ENCODE peak calls at places on chromosomes 13 and 19, in ten cellular contexts. O is body of pancreas; F is CD8-positive, alpha-beta memory T cell; Z is adrenal gland; S is cardiac muscle cell; Y is left lung; K is CD8-positive, alpha-beta T cell; X is neural progenitor cell; Q is lung; D is suprapubic skin. W is an unnamed sample. For H3K36me3, the result is how much of the 10 kb centered on the place peaks cover.

GRCh38 chr13:97256343-97256783 is 34.2 kb downstream of the MBNL2 start:
- DNase-seq in K (no peak), X (no peak), D (no peak), Z (peak), O (peak), F (no peak), Q (no peak), Y (no peak), S (no peak), W (no peak)

GRCh38 chr13:62846302-62846701 is 1430.7 kb upstream of the PCDH20 start:
- DNase-seq in Q (no peak), Y (no peak), X (no peak), Z (no peak), D (no peak), F (no peak), O (no peak), K (no peak), S (no peak), W (no peak)

GRCh38 chr19:1656988-1657536 is 4.6 kb upstream of the TCF3 start:
- DNase-seq in S (no peak), K (no peak), Q (no peak), D (no peak), O (no peak), Z (no peak), Y (no peak), F (no peak), X (no peak), W (no peak)

GRCh38 chr19:40280608-40281221 is 4.4 kb downstream of the AKT2 start:
- DNase-seq in F (peak), S (no peak), Z (no peak), K (no peak), Q (peak), O (peak), X (no peak), Y (no peak), D (no peak), W (no peak)

GRCh38 chr13:43786472-43786765 is 353 bp downstream of the ENOX1 start:
- DNase-seq in F (no peak), Y (no peak), D (no peak), K (no peak), Q (no peak), Z (no peak), S (no peak), O (no peak), X (no peak), W (no peak)

GRCh38 chr13:79403113-79403512 is 2.9 kb downstream of the RBM26 start:
- DNase-seq in X (no peak), Y (no peak), S (no peak), K (no peak), Z (no peak), D (no peak), Q (no peak), O (no peak), F (no peak), W (no peak)

GRCh38 chr13:27997904-27998522 is 9.5 kb upstream of the URAD start:
- DNase-seq in K (no peak), Q (no peak), X (peak), S (peak), F (no peak), Z (no peak), O (peak), D (no peak), Y (no peak), W (no peak)

GRCh38 chr19:2273356-2274184 is 8.4 kb downstream of the PEAK3 start:
- DNase-seq in F (peak), D (peak), Q (peak), Y (peak), Z (peak), X (peak), O (peak), S (peak), K (peak), W (peak)

GRCh38 chr19:7257148-7258041 is 36.8 kb downstream of the INSR start:
- DNase-seq in Y (peak), F (no peak), S (no peak), O (peak), K (no peak), D (peak), X (no peak), Q (peak), Z (peak), W (no peak)

GRCh38 chr19:1395194-1396018 is 5.9 kb downstream of the GAMT start:
- DNase-seq in K (no peak), F (no peak), Q (no peak), O (peak), D (no peak), S (no peak), Y (no peak), X (no peak), Z (no peak), W (no peak)

GRCh38 chr13:97131447-97131846 is 90.7 kb upstream of the MBNL2 start:
- DNase-seq in X (no peak), D (no peak), Z (no peak), Y (no peak), S (no peak), F (no peak), O (no peak), Q (no peak), K (no peak), W (no peak)

GRCh38 chr13:73390100-73390499 is 331.3 kb downstream of the KLF5 start:
- DNase-seq in S (no peak), O (no peak), Q (no peak), X (no peak), Y (no peak), D (no peak), F (no peak), K (no peak), Z (no peak), W (no peak)

GRCh38 chr19:40612831-40613668 is 11.9 kb downstream of the LTBP4 start:
- DNase-seq in Y (no peak), Z (peak), F (peak), D (peak), S (peak), X (peak), K (no peak), O (peak), Q (peak), W (no peak)

GRCh38 chr19:45187421-45188100 is 9.0 kb downstream of the BLOC1S3 start:
- DNase-seq in Y (no peak), D (no peak), Q (no peak), F (no peak), O (no peak), K (no peak), Z (no peak), S (peak), X (peak), W (no peak)

GRCh38 chr19:55373993-55374757 is 2.5 kb upstream of the TMEM190 start:
- DNase-seq in D (no peak), F (no peak), S (no peak), Y (no peak), Z (no peak), K (no peak), Q (no peak), O (no peak), X (peak), W (no peak)

GRCh38 chr13:45199716-45200115 is 1.1 kb downstream of the KCTD4 start:
- DNase-seq in X (no peak), D (no peak), F (no peak), S (no peak), O (no peak), Y (no peak), Z (no peak), Q (no peak), K (no peak), W (no peak)

GRCh38 chr19:17340302-17340870 is 3.0 kb downstream of the GTPBP3 start:
- DNase-seq in O (no peak), S (no peak), Q (no peak), F (no peak), X (peak), Z (peak), Y (peak), K (no peak), D (peak), W (no peak)

GRCh38 chr19:51794865-51795490 is at the start of gene FPR3:
- DNase-seq in D (no peak), Q (no peak), Y (no peak), K (no peak), S (no peak), F (no peak), X (no peak), O (no peak), Z (no peak), W (no peak)

GRCh38 chr13:79989251-79989661 is 351.7 kb downstream of the SPRY2 start:
- DNase-seq in K (no peak), Q (no peak), S (no peak), O (no peak), X (no peak), F (no peak), Z (no peak), Y (no peak), D (no peak), W (no peak)

GRCh38 chr19:49149652-49150105 is 5.5 kb downstream of the HRC start:
- DNase-seq in K (no peak), Z (peak), O (peak), Q (peak), X (peak), Y (peak), F (no peak), S (peak), D (peak), W (no peak)

GRCh38 chr13:24023073-24023472 is 125.8 kb upstream of the C1QTNF9B start:
- DNase-seq in Y (no peak), X (no peak), Z (no peak), S (no peak), F (no peak), O (no peak), K (no peak), Q (no peak), D (no peak), W (no peak)

GRCh38 chr13:22877421-22877820 is 303.4 kb upstream of the SGCG start:
- DNase-seq in X (no peak), Y (no peak), O (no peak), K (no peak), Q (no peak), F (no peak), S (no peak), D (no peak), Z (no peak), W (no peak)

GRCh38 chr13:100646030-100646673 is 28.4 kb downstream of the TMTC4 start:
- DNase-seq in Y (no peak), K (no peak), S (peak), Z (no peak), X (peak), O (no peak), F (no peak), Q (no peak), D (no peak), W (no peak)

GRCh38 chr13:111210488-111210887 is 95.4 kb downstream of the ARHGEF7 start:
- DNase-seq in Z (no peak), Y (peak), K (no peak), D (no peak), S (no peak), F (no peak), O (peak), Q (peak), X (peak), W (no peak)

GRCh38 chr13:111211789-111212516 is 96.8 kb downstream of the ARHGEF7 start:
- DNase-seq in F (no peak), Q (no peak), Y (no peak), O (no peak), D (no peak), S (peak), K (no peak), X (peak), Z (no peak), W (no peak)

GRCh38 chr13:111210945-111211469 is 95.9 kb downstream of the ARHGEF7 start:
- DNase-seq in F (no peak), D (no peak), Z (no peak), Y (no peak), K (no peak), X (no peak), S (no peak), Q (no peak), O (no peak), W (no peak)

GRCh38 chr13:111209613-111210012 is 94.5 kb downstream of the ARHGEF7 start:
- DNase-seq in S (no peak), Z (no peak), O (no peak), K (no peak), D (no peak), X (no peak), Y (no peak), F (no peak), Q (no peak), W (no peak)

GRCh38 chr13:111210082-111210481 is 95.0 kb downstream of the ARHGEF7 start:
- DNase-seq in S (no peak), Z (no peak), O (no peak), Y (no peak), F (no peak), X (peak), K (no peak), Q (no peak), D (no peak), W (no peak)
- H3K36me3 ChIP-seq in S (under half), Z (under half), O (under half), Y (under half), F (under half), X (under half), K (under half), Q (under half), D (under half), W (under half)

DNA sequence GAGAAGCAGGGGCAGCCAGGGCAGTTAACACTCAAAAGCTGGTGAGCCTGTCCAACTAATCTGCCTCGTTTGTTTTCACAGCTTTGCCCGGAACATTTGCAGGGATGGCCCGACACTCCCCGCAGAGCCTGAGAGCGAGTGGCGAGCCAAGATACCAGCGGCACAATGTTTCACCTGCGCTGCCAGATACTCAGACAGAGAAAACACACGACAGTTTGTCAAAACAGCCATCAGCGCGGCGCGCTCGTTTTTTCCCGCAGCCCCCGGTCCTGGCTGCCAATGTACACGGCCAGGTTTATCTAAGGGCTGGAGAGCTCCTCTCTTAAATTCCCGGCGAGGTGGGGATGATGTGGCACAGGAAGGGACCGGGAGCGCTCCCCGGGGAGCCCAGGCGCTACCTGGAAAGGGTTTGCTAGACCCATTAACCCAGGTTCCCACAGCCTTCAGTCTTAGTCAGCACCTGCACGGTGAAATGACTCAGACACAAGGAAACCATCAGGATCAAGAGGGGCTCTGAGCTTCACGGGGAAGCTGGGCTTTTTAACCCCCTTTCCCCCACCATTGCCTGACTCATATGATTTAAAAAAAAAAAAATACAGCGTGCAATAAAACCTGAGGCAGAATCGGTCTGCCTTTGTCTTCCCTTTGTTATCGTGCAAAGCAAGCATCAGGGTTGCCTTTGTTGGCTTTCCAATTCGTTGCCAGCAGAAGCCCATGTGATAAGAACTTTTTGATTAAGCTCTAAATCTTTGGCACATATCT is 186.2 kb downstream of the EFNB2 start:
- DNase-seq in X (peak), S (peak), Z (no peak), D (no peak), K (no peak), O (no peak), Y (peak), F (no peak), Q (peak), W (no peak)
- H3K4me3 ChIP-seq in X (peak), S (peak), Z (no peak), D (peak), K (no peak), O (no peak), Y (peak), F (no peak), Q (peak), W (no peak)

GRCh38 chr19:38544569-38545315 is 73.0 kb downstream of the MAP4K1 start:
- DNase-seq in O (no peak), F (no peak), K (no peak), S (no peak), D (no peak), Q (no peak), Y (no peak), Z (no peak), X (peak), W (no peak)

GRCh38 chr19:38543286-38543806 is 74.4 kb downstream of the MAP4K1 start:
- DNase-seq in S (no peak), F (no peak), K (no peak), X (no peak), D (no peak), Q (no peak), O (no peak), Z (no peak), Y (no peak), W (no peak)

GRCh38 chr19:38542040-38542439 is 75.7 kb downstream of the MAP4K1 start:
- DNase-seq in D (no peak), Y (no peak), Z (no peak), S (no peak), F (no peak), X (no peak), Q (no peak), O (no peak), K (no peak), W (no peak)

GRCh38 chr19:38545596-38545995 is 72.2 kb downstream of the MAP4K1 start:
- DNase-seq in Q (no peak), Z (no peak), F (no peak), K (no peak), S (no peak), Y (no peak), D (no peak), O (no peak), X (no peak), W (no peak)

DNA sequence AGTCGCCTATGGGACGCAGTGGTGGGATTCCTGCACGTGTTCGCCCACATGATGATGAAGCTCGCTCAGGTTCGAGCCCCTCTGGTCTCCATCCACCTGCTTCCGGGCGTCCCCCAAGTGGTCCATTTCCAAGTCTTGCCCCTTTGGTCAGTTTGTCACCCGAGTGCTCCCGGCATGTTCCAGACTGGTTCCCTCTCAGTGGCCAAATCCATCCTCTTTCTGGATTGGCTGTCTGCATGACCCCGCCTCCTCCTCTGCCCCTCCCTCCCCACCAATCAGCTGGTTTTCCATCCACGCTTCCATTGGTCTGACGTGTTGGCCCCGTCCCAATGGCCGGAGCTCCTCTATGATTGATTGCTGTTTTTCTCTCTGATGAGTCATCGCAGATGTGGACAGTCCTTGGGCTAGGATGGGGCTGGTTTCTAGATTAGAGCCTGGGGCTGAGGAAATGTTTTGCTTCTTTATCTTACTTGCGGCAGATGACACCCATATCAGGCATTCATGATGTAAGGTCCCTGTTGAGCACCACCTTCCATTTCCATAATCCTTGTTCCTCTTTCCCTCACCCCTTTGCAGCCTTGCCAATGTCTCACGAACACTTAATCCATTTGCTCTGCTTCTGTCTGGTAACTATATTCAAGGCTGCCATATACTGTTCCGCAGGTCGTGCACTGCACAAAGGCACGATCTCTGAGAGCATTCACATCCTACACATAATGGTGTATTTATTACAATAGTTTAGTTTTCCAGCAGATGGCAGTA is 73.8 kb downstream of the MAP4K1 start:
- DNase-seq in D (no peak), Q (peak), S (peak), K (no peak), O (peak), Z (peak), X (no peak), Y (peak), F (no peak), W (no peak)
- H3K27ac ChIP-seq in D (no peak), Q (no peak), S (no peak), K (no peak), O (peak), Z (peak), X (no peak), Y (no peak), F (peak), W (no peak)

GRCh38 chr19:5664515-5664914 is 15.8 kb downstream of the MICOS13 start:
- DNase-seq in Q (no peak), O (no peak), Y (no peak), F (no peak), K (no peak), S (no peak), D (no peak), X (no peak), Z (peak), W (no peak)
- H3K36me3 ChIP-seq in Q (half or more), O (half or more), Y (half or more), F (half or more), K (half or more), S (half or more), D (half or more), X (under half), Z (half or more), W (half or more)

DNA sequence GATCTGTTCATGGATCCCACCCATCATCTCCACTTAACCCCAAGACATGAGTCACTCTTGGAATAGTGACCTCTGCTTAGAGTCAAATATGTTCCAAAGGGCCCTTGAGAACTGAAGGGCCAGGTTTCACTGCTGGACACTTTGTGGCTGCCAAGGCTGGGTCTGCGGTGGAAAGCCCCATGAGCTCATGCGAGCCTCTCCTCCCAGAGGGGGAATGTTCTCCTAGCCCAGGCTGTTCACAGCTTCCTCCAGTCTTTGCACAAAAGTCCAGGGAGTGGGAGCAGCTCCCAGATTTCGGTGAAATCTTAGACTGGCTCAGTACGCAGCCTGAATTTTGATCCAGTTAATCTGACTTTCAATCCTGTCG is 732 bp upstream of the DCLK1 start:
- DNase-seq in S (no peak), X (no peak), Y (peak), F (no peak), Z (no peak), O (peak), Q (peak), K (no peak), D (peak), W (no peak)
- H3K4me3 ChIP-seq in S (no peak), X (no peak), Y (no peak), F (no peak), Z (no peak), O (no peak), Q (no peak), K (no peak), D (peak), W (no peak)

GRCh38 chr13:51800456-51800855 is 3.5 kb downstream of the DHRS12 start:
- DNase-seq in X (no peak), S (no peak), D (peak), Q (no peak), O (no peak), K (no peak), Z (no peak), Y (no peak), F (no peak), W (no peak)
- H3K27ac ChIP-seq in X (no peak), S (no peak), D (no peak), Q (no peak), O (peak), K (no peak), Z (no peak), Y (no peak), F (no peak), W (peak)

W was measured in effector memory CD4-positive, alpha-beta T cell.